ENCODE peak calls at places on chromosome 18, in seven cellular contexts. One of them, this sample, is unnamed.
A peak's percentile ranks its signal among the peaks of the same experiment; 100 is the strongest.

GRCh38 chr18:8661754-8662573 is 43.4 kb upstream of the MTCL1 start:
- DNase-seq in Daoy: peak; percentile 34
- DNase-seq in OCI-LY7: peak; percentile 48
- DNase-seq in GDM1: no peak
- DNase-seq in glutamatergic neuron: peak; percentile 43
- DNase-seq in fibroblast of mammary gland: no peak
- DNase-seq in amniotic epithelial cell: peak; percentile 19
- DNase-seq in this sample: no peak

GRCh38 chr18:51397347-51397962 is 200.0 kb upstream of the MEX3C start:
- DNase-seq in amniotic epithelial cell: no peak
- DNase-seq in glutamatergic neuron: no peak
- DNase-seq in Daoy: no peak
- DNase-seq in OCI-LY7: no peak
- DNase-seq in fibroblast of mammary gland: no peak
- DNase-seq in GDM1: no peak
- DNase-seq in this sample: no peak

GRCh38 chr18:54415086-54415485 is 57.4 kb downstream of the C18orf54 start:
- DNase-seq in glutamatergic neuron: no peak
- DNase-seq in GDM1: no peak
- DNase-seq in OCI-LY7: no peak
- DNase-seq in Daoy: no peak
- DNase-seq in amniotic epithelial cell: no peak
- DNase-seq in fibroblast of mammary gland: no peak
- DNase-seq in this sample: no peak

GRCh38 chr18:9612215-9612830 is 2.0 kb downstream of the PPP4R1 start:
- DNase-seq in GDM1: peak; percentile 20
- DNase-seq in fibroblast of mammary gland: peak; percentile 58
- DNase-seq in Daoy: peak; percentile 28
- DNase-seq in glutamatergic neuron: no peak
- DNase-seq in OCI-LY7: peak; percentile 72
- DNase-seq in amniotic epithelial cell: peak; percentile 60
- DNase-seq in this sample: no peak

GRCh38 chr18:76886112-76886511 is 63.8 kb downstream of the ZNF236 start:
- DNase-seq in glutamatergic neuron: no peak
- DNase-seq in fibroblast of mammary gland: no peak
- DNase-seq in amniotic epithelial cell: no peak
- DNase-seq in OCI-LY7: no peak
- DNase-seq in GDM1: no peak
- DNase-seq in Daoy: no peak
- DNase-seq in this sample: no peak

GRCh38 chr18:65221736-65222135 is 529.1 kb upstream of the CDH7 start:
- DNase-seq in glutamatergic neuron: no peak
- DNase-seq in amniotic epithelial cell: no peak
- DNase-seq in GDM1: no peak
- DNase-seq in Daoy: no peak
- DNase-seq in OCI-LY7: no peak
- DNase-seq in fibroblast of mammary gland: no peak
- DNase-seq in this sample: no peak

GRCh38 chr18:12657048-12657848 is 659 bp downstream of the SPIRE1 start:
- DNase-seq in Daoy: peak; percentile 58
- DNase-seq in OCI-LY7: no peak
- DNase-seq in glutamatergic neuron: peak; percentile 66
- DNase-seq in GDM1: peak; percentile 53
- DNase-seq in fibroblast of mammary gland: peak; percentile 33
- DNase-seq in amniotic epithelial cell: peak; percentile 45
- DNase-seq in this sample: no peak

GRCh38 chr18:79739440-79739778 is 58.3 kb upstream of the KCNG2 start:
- DNase-seq in fibroblast of mammary gland: no peak
- DNase-seq in Daoy: no peak
- DNase-seq in amniotic epithelial cell: no peak
- DNase-seq in OCI-LY7: no peak
- DNase-seq in glutamatergic neuron: no peak
- DNase-seq in GDM1: no peak
- DNase-seq in this sample: no peak

GRCh38 chr18:44654555-44654954 is 26.1 kb upstream of the SETBP1 start:
- DNase-seq in glutamatergic neuron: no peak
- DNase-seq in amniotic epithelial cell: peak; percentile 18
- DNase-seq in Daoy: peak; percentile 65
- DNase-seq in GDM1: no peak
- DNase-seq in OCI-LY7: no peak
- DNase-seq in fibroblast of mammary gland: peak; percentile 54
- DNase-seq in this sample: no peak

GRCh38 chr18:57422313-57422872 is 12.8 kb upstream of the ONECUT2 start:
- DNase-seq in Daoy: no peak
- DNase-seq in amniotic epithelial cell: no peak
- DNase-seq in fibroblast of mammary gland: no peak
- DNase-seq in OCI-LY7: no peak
- DNase-seq in glutamatergic neuron: no peak
- DNase-seq in GDM1: no peak
- DNase-seq in this sample: no peak

GRCh38 chr18:46755315-46756171 is 1.3 kb downstream of the ST8SIA5 start:
- DNase-seq in OCI-LY7: no peak
- DNase-seq in GDM1: peak; percentile 54
- DNase-seq in amniotic epithelial cell: no peak
- DNase-seq in fibroblast of mammary gland: no peak
- DNase-seq in glutamatergic neuron: no peak
- DNase-seq in Daoy: no peak
- DNase-seq in this sample: no peak

GRCh38 chr18:8052237-8052701 is 485.2 kb downstream of the PTPRM start:
- DNase-seq in Daoy: no peak
- DNase-seq in fibroblast of mammary gland: peak; percentile 44
- DNase-seq in OCI-LY7: no peak
- DNase-seq in amniotic epithelial cell: peak; percentile 9
- DNase-seq in glutamatergic neuron: no peak
- DNase-seq in GDM1: no peak
- DNase-seq in this sample: no peak

GRCh38 chr18:44943201-44943881 is 262.7 kb downstream of the SETBP1 start:
- DNase-seq in amniotic epithelial cell: peak; percentile 26
- DNase-seq in fibroblast of mammary gland: peak; percentile 48
- DNase-seq in glutamatergic neuron: no peak
- DNase-seq in Daoy: peak; percentile 66
- DNase-seq in GDM1: no peak
- DNase-seq in OCI-LY7: no peak
- DNase-seq in this sample: no peak

GRCh38 chr18:68803371-68803770 is 5.5 kb downstream of the CCDC102B start:
- DNase-seq in glutamatergic neuron: no peak
- DNase-seq in Daoy: no peak
- DNase-seq in OCI-LY7: no peak
- DNase-seq in amniotic epithelial cell: peak; percentile 60
- DNase-seq in fibroblast of mammary gland: peak; percentile 92
- DNase-seq in GDM1: no peak
- DNase-seq in this sample: no peak

GRCh38 chr18:7256959-7257742 is 26.3 kb downstream of the LRRC30 start:
- DNase-seq in Daoy: no peak
- DNase-seq in glutamatergic neuron: no peak
- DNase-seq in GDM1: no peak
- DNase-seq in OCI-LY7: no peak
- DNase-seq in fibroblast of mammary gland: no peak
- DNase-seq in amniotic epithelial cell: no peak
- DNase-seq in this sample: no peak